ENCODE peak calls at places on chromosomes 1 and 21, in four cellular contexts. Z is NCI-H1105 treated with DMSO at 0.1 percent for 48 hours, Y is heart right ventricle, J is KG1. V is an unnamed sample.
A peak's percentile ranks its signal among the peaks of the same experiment; 100 is the strongest.

GRCh38 chr1:16110884-16111283 is 37.4 kb upstream of the FAM131C start:
- DNase-seq in Z (no peak), J (no peak), Y (no peak), V (no peak)

GRCh38 chr21:34844033-34844923 is 175.5 kb downstream of the CLIC6 start:
- DNase-seq in J (no peak), Y (peak; percentile 61), Z (no peak), V (peak; percentile 57)

GRCh38 chr1:42743302-42744029 is 3.4 kb upstream of the CLDN19 start:
- DNase-seq in Y (no peak), J (no peak), Z (peak; percentile 43), V (no peak)

GRCh38 chr1:112872551-112872962 is 83.4 kb downstream of the SLC16A1 start:
- DNase-seq in Z (no peak), J (no peak), Y (no peak), V (no peak)

GRCh38 chr1:170619167-170620030 is 44.5 kb upstream of the PRRX1 start:
- DNase-seq in Z (peak; percentile 67), Y (no peak), J (no peak), V (no peak)

GRCh38 chr21:38223893-38224540 is 32.8 kb upstream of the KCNJ15 start:
- DNase-seq in Z (no peak), J (peak; percentile 3), Y (no peak), V (no peak)

GRCh38 chr1:164772635-164773034 is 213.7 kb downstream of the PBX1 start:
- DNase-seq in Z (no peak), J (no peak), Y (peak; percentile 55), V (peak; percentile 71)

GRCh38 chr1:233033366-233033765 is 83.0 kb downstream of the NTPCR start:
- DNase-seq in Z (no peak), J (no peak), Y (no peak), V (no peak)

GRCh38 chr21:38756746-38757145 is 49.0 kb upstream of the ETS2 start:
- DNase-seq in Z (no peak), Y (no peak), J (no peak), V (no peak)

GRCh38 chr1:73811798-73812197 is 386.2 kb downstream of the LRRIQ3 start:
- DNase-seq in J (no peak), Z (no peak), Y (no peak), V (no peak)

GRCh38 chr21:41761211-41762181 is 5.4 kb downstream of the RIPK4 start:
- DNase-seq in J (no peak), Y (peak; percentile 18), Z (peak; percentile 45), V (peak; percentile 70)

GRCh38 chr1:22143065-22143514 is at the start of gene WNT4:
- DNase-seq in J (no peak), Z (peak; percentile 28), Y (no peak), V (no peak)

GRCh38 chr1:30955448-30956015 is 47.0 kb upstream of the SDC3 start:
- DNase-seq in J (no peak), Z (no peak), Y (no peak), V (no peak)

GRCh38 chr1:102834688-102835320 is 273.5 kb downstream of the COL11A1 start:
- DNase-seq in Y (no peak), Z (no peak), J (no peak), V (no peak)

GRCh38 chr1:240128361-240128760 is 36.7 kb downstream of the FMN2 start:
- DNase-seq in Z (no peak), Y (no peak), J (no peak), V (no peak)

GRCh38 chr1:89454845-89455521 is 69.6 kb upstream of the LRRC8B start:
- DNase-seq in J (no peak), Z (peak; percentile 64), Y (peak; percentile 39), V (peak; percentile 29)

GRCh38 chr1:3891329-3891867 is 8.7 kb downstream of the C1orf174 start:
- DNase-seq in Z (no peak), J (no peak), Y (no peak), V (no peak)

GRCh38 chr1:52739699-52740467 is 13.6 kb downstream of the ZYG11B start:
- DNase-seq in Z (no peak), Y (no peak), J (no peak), V (no peak)

GRCh38 chr1:202283379-202283844 is 58.3 kb downstream of the UBE2T start:
- DNase-seq in J (peak; percentile 17), Z (peak; percentile 90), Y (no peak), V (no peak)

GRCh38 chr1:94670273-94670672 is 128.7 kb upstream of the F3 start:
- DNase-seq in Y (no peak), J (no peak), Z (no peak), V (no peak)

GRCh38 chr1:30191154-30191702 is 532.2 kb downstream of the MATN1 start:
- DNase-seq in Y (no peak), Z (no peak), J (no peak), V (peak; percentile 48)

GRCh38 chr1:10918531-10918930 is 93.9 kb upstream of the TARDBP start:
- DNase-seq in Y (no peak), Z (no peak), J (no peak), V (no peak)

GRCh38 chr1:161166669-161167548 is 683 bp downstream of the PPOX start:
- DNase-seq in Y (no peak), Z (peak; percentile 33), J (no peak), V (peak; percentile 19)

GRCh38 chr1:161502181-161502580 is 3.1 kb upstream of the FCGR2A start:
- DNase-seq in Z (peak; percentile 87), Y (no peak), J (no peak), V (no peak)

GRCh38 chr1:66283583-66284041 is 250.3 kb upstream of the SGIP1 start:
- DNase-seq in J (no peak), Y (no peak), Z (no peak), V (no peak)

GRCh38 chr1:19369396-19370090 is 57.4 kb downstream of the SLC66A1 start:
- DNase-seq in J (no peak), Y (no peak), Z (no peak), V (no peak)